ENCODE peak calls at places on chromosomes 7 and 10, in six cellular contexts. C is posterior vena cava; P is EL; U is T-cell; N is stimulated activated CD4-positive, alpha-beta T cell treated with anti-CD3 and anti-CD28 coated beads, Interleukin-1b, Interleukin-23, amount 100 ng/mL, for 1 hour; R is Kasumi-1. A is an unnamed sample.

GRCh38 chr10:28532223-28532508 is 752 bp upstream of the WAC start:
- DNase-seq in C (peak; percentile 90), P (peak; percentile 63), U (no peak), N (peak; percentile 15), R (peak; percentile 71), A (no peak)

GRCh38 chr7:30658471-30659074 is 23.7 kb downstream of the CRHR2 start:
- DNase-seq in C (peak; percentile 19), P (no peak), U (no peak), N (no peak), R (peak; percentile 76), A (no peak)

GRCh38 chr7:47227762-47228177 is 354.1 kb downstream of the TNS3 start:
- DNase-seq in C (no peak), P (peak; percentile 93), U (no peak), N (no peak), R (no peak), A (no peak)

GRCh38 chr7:142158741-142159496 is 47.4 kb downstream of the MGAM2 start:
- DNase-seq in C (no peak), P (no peak), U (no peak), N (no peak), R (no peak), A (no peak)

GRCh38 chr10:90887555-90887954 is 15.8 kb downstream of the RPP30 start:
- DNase-seq in C (no peak), P (no peak), U (no peak), N (no peak), R (no peak), A (no peak)

GRCh38 chr10:48798486-48799254 is 114.0 kb downstream of the WDFY4 start:
- DNase-seq in C (no peak), P (peak; percentile 64), U (no peak), N (no peak), R (no peak), A (no peak)

GRCh38 chr7:782718-783449 is 49.4 kb upstream of the SUN1 start:
- DNase-seq in C (no peak), P (no peak), U (no peak), N (no peak), R (no peak), A (no peak)

GRCh38 chr7:111987115-111987826 is 218.9 kb downstream of the DOCK4 start:
- DNase-seq in C (no peak), P (peak; percentile 55), U (no peak), N (no peak), R (peak; percentile 82), A (no peak)

GRCh38 chr10:66167816-66168215 is 758.0 kb upstream of the LRRTM3 start:
- DNase-seq in C (no peak), P (peak; percentile 7), U (no peak), N (no peak), R (no peak), A (no peak)